ENCODE peak calls at places on chromosome 1, in ten cellular contexts. B, A, C, Q, E, V, P, Z, W and T are unnamed samples.

GRCh38 chr1:230087034-230087721 is 20.1 kb downstream of the GALNT2 start:
- DNase-seq in B (no peak), E (peak; percentile 40), V (no peak), C (no peak), Q (no peak), A (no peak), Z (no peak), W (no peak), P (no peak), T (peak; percentile 99)

GRCh38 chr1:25361901-25362300 is 23.8 kb downstream of the TMEM50A start:
- DNase-seq in Z (no peak), C (no peak), V (no peak), P (no peak), B (no peak), A (no peak), W (no peak), Q (no peak), E (no peak), T (no peak)

GRCh38 chr1:67227196-67227595 is 60.9 kb downstream of the IL23R start:
- DNase-seq in Q (no peak), C (no peak), B (no peak), A (no peak), P (peak; percentile 84), Z (no peak), V (no peak), W (no peak), E (no peak), T (no peak)

GRCh38 chr1:228900993-228901392 is 165.7 kb downstream of the RHOU start:
- DNase-seq in E (no peak), Q (no peak), W (no peak), P (no peak), B (no peak), C (no peak), V (no peak), Z (no peak), A (no peak), T (peak; percentile 73)

GRCh38 chr1:174912243-174912642 is 87.5 kb upstream of the CACYBP start:
- DNase-seq in Q (no peak), V (no peak), W (no peak), P (peak; percentile 22), E (no peak), Z (no peak), C (no peak), B (no peak), A (no peak), T (no peak)

GRCh38 chr1:6660415-6661049 is 35.9 kb downstream of the THAP3 start:
- DNase-seq in C (no peak), V (no peak), E (no peak), W (no peak), Q (no peak), B (no peak), A (no peak), P (peak; percentile 13), Z (no peak), T (no peak)

GRCh38 chr1:59504281-59504680 is 207.4 kb downstream of the FGGY start:
- DNase-seq in A (no peak), P (no peak), B (no peak), V (no peak), C (no peak), Q (no peak), Z (no peak), E (no peak), W (no peak), T (no peak)

GRCh38 chr1:35590476-35591040 is 17.4 kb downstream of the TFAP2E start:
- DNase-seq in E (no peak), A (no peak), Z (no peak), Q (no peak), W (no peak), B (no peak), C (no peak), V (no peak), P (no peak), T (no peak)

DNA sequence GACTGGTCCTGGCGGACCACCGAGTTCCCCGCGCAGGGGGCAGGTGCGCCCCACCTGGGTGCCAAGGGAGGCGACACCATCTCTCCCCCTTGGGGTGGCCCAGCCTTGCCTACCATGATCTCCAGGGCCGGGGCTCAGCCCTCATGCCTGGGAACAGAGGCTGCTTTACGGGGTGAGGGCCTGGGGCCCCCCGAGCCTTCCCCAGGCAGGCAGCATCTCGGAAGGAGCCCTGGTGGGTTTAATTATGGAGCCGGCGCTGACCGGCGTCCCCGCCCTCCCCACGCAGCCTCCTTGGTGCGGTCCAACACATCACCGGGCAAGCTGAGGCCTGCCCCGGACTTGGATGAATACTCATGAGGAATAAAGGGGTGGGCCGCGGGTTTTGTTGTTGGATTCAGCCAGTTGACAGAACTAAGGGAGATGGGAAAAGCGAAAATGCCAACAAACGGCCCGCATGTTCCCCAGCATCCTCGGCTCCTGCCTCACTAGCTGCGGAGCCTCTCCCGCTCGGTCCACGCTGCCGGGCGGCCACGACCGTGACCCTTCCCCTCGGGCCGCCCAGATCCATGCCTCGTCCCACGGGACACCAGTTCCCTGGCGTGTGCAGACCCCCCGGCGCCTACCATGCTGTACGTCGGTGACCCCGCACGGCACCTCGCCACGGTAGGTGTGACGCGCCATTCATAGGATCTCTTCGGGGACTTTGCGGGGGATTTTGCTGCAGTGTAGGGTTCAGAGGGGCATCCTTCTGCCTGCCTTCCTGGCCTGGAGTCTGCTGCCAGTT is 38.2 kb downstream of the TP73 start:
- DNase-seq in W (no peak), Q (no peak), A (no peak), Z (no peak), V (no peak), B (no peak), P (no peak), C (no peak), E (no peak), T (no peak)
- H3K4me3 ChIP-seq in W (no peak overlapping the region), Q (no peak overlapping the region), A (no peak overlapping the region), Z (no peak overlapping the region), V (no peak overlapping the region), B (no peak overlapping the region), P (no peak overlapping the region), C (peak overlapping the region; percentile 9), E (no peak overlapping the region), T (no peak overlapping the region)

GRCh38 chr1:23475641-23476040 is 8.3 kb downstream of the ASAP3 start:
- DNase-seq in V (no peak), A (no peak), Q (no peak), C (no peak), Z (no peak), B (no peak), E (no peak), P (no peak), W (no peak), T (no peak)
- H3K4me3 ChIP-seq in V (no peak overlapping the region), A (no peak overlapping the region), Q (no peak overlapping the region), C (no peak overlapping the region), Z (no peak overlapping the region), B (no peak overlapping the region), E (no peak overlapping the region), P (no peak overlapping the region), W (no peak overlapping the region), T (no peak overlapping the region)

GRCh38 chr1:108585343-108585742 is 25.4 kb downstream of the EEIG2 start:
- DNase-seq in B (no peak), A (no peak), P (no peak), C (no peak), Q (no peak), E (no peak), V (no peak), Z (no peak), W (no peak), T (no peak)

GRCh38 chr1:108590436-108590835 is 30.5 kb downstream of the EEIG2 start:
- DNase-seq in A (no peak), Q (no peak), W (no peak), B (no peak), V (no peak), E (no peak), Z (no peak), P (no peak), C (no peak), T (no peak)

GRCh38 chr1:108583757-108584156 is 23.9 kb downstream of the EEIG2 start:
- DNase-seq in V (no peak), Z (no peak), E (no peak), W (no peak), A (no peak), C (no peak), B (no peak), P (no peak), Q (no peak), T (no peak)

DNA sequence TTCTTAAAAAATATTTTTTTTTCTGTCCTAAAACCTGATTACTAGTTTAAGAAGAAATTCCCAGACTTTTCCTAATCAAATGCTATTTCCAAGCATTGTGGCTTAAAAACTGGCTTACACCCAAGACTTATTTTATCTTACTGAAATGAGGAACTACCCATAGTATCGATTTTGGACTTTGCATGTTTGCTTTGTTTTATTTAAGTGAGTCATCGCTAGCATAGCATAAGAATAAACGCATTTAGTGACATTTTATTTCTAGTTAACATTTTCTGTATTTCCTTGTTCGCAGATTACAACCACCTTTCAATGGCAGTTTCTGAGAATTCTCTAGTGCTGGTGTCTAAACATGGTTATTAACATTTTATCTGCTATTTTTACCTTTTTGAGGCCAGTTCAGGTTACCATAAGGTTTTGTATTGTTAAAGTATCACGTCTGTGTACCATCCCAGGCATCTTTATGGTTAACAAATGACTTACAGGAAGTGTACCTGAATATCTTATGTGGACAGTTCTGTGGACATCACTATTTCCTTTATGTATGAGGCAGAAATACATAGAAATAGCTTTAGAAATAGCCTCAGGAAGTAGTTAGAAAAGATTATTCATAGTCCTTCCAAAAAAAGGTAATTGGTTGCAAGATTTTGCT is 24.5 kb downstream of the EEIG2 start:
- DNase-seq in B (no peak), A (no peak), E (no peak), Z (no peak), W (no peak), V (no peak), P (no peak), Q (no peak), C (no peak), T (no peak)
- H3K4me3 ChIP-seq in B (no peak overlapping the region), A (no peak overlapping the region), E (no peak overlapping the region), Z (no peak overlapping the region), W (no peak overlapping the region), V (no peak overlapping the region), P (no peak overlapping the region), Q (no peak overlapping the region), C (no peak overlapping the region), T (no peak overlapping the region)

GRCh38 chr1:19087017-19087736 is 122.9 kb downstream of the UBR4 start:
- DNase-seq in W (no peak), C (no peak), Q (no peak), V (no peak), A (no peak), P (no peak), Z (no peak), E (no peak), B (no peak), T (no peak)

GRCh38 chr1:19084206-19084738 is 125.8 kb downstream of the UBR4 start:
- DNase-seq in E (no peak), B (no peak), C (no peak), Q (no peak), Z (no peak), V (no peak), P (no peak), A (peak; percentile 60), W (no peak), T (no peak)

GRCh38 chr1:19087737-19088594 is 122.1 kb downstream of the UBR4 start:
- DNase-seq in Q (no peak), Z (no peak), A (peak; percentile 43), P (no peak), B (no peak), C (no peak), W (no peak), V (no peak), E (no peak), T (no peak)

GRCh38 chr1:19088717-19089442 is 121.2 kb downstream of the UBR4 start:
- DNase-seq in C (no peak), Z (no peak), V (no peak), B (no peak), A (peak; percentile 24), P (no peak), Q (no peak), W (no peak), E (no peak), T (no peak)

DNA sequence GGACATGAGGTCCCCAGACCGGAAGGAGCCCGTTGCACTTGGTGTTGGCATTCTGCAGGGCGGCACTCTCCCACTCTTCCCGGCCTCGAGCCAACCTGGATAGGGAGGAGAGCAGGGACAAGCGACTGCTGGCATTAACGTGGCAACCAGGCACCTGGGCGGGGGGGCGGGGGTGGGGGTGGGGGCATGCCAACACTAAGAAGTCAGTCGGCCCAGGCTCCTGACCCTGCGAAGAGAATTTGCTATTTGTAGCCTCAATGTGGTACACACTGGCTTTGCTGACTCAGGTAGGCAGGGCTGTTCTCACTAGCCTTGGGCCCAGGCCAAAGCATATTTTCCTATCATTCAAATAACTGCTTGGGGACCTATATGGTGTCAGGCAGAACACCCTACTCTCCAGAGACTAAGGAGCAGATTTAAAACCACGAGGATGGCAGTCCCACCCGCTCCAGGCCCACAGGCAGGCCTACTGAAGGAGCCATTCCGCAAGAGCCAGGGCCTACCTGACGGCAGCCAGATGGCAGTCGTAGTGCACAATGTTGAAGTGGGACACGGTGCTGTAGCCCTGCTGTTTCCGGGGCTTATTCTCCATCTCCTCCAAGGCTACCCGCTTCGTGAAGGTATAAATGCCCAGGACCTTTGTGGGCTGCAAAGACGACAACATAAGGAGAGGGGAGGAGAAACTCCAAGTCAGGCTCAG is 123.7 kb downstream of the UBR4 start:
- DNase-seq in A (peak; percentile 57), C (no peak), B (no peak), V (no peak), E (no peak), W (no peak), P (no peak), Z (peak; percentile 32), Q (no peak), T (no peak)
- H3K4me3 ChIP-seq in A (no peak overlapping the region), C (no peak overlapping the region), B (no peak overlapping the region), V (no peak overlapping the region), E (no peak overlapping the region), W (no peak overlapping the region), P (no peak overlapping the region), Z (no peak overlapping the region), Q (no peak overlapping the region), T (no peak overlapping the region)